ENCODE peak calls at places on chromosome 5, in five cellular contexts. I, V, S, T and P are unnamed samples.

GRCh38 chr5:140178082-140178410 is 3.1 kb downstream of the CYSTM1 start:
- DNase-seq in I (no peak), V (no peak), S (no peak), T (no peak), P (no peak)

GRCh38 chr5:2748841-2749513 is 2.5 kb downstream of the IRX2 start:
- DNase-seq in I (no peak), V (no peak), S (no peak), T (no peak), P (no peak)

GRCh38 chr5:133882801-133883200 is 85.6 kb downstream of the C5orf15 start:
- DNase-seq in I (no peak), V (no peak), S (no peak), T (no peak), P (peak)

GRCh38 chr5:43661102-43661501 is 58.1 kb downstream of the NNT start:
- DNase-seq in I (peak), V (no peak), S (no peak), T (no peak), P (peak)

GRCh38 chr5:40221796-40222195 is 457.9 kb upstream of the PTGER4 start:
- DNase-seq in I (peak), V (no peak), S (no peak), T (no peak), P (no peak)

GRCh38 chr5:32458799-32459400 is 14.4 kb upstream of the ZFR start:
- DNase-seq in I (no peak), V (no peak), S (no peak), T (no peak), P (no peak)

GRCh38 chr5:140926211-140926902 is at the start of gene PCDHAC1:
- DNase-seq in I (peak), V (no peak), S (no peak), T (peak), P (peak)

GRCh38 chr5:118326496-118327045 is 661.8 kb downstream of the DTWD2 start:
- DNase-seq in I (peak), V (no peak), S (no peak), T (no peak), P (no peak)

GRCh38 chr5:178418471-178419010 is 171.7 kb downstream of the COL23A1 start:
- DNase-seq in I (no peak), V (no peak), S (no peak), T (no peak), P (no peak)

GRCh38 chr5:143582869-143583268 is 179.4 kb upstream of the NR3C1 start:
- DNase-seq in I (peak), V (no peak), S (no peak), T (no peak), P (no peak)

GRCh38 chr5:109121225-109121624 is 288.5 kb downstream of the PJA2 start:
- DNase-seq in I (no peak), V (no peak), S (no peak), T (no peak), P (no peak)

GRCh38 chr5:77129386-77129785 is 42.3 kb upstream of the ZBED3 start:
- DNase-seq in I (peak), V (no peak), S (no peak), T (no peak), P (peak)

GRCh38 chr5:145495741-145496140 is 339.4 kb downstream of the PRELID2 start:
- DNase-seq in I (peak), V (no peak), S (no peak), T (no peak), P (no peak)

GRCh38 chr5:142115937-142116614 is 7.5 kb downstream of the NDFIP1 start:
- DNase-seq in I (peak), V (no peak), S (no peak), T (no peak), P (no peak)

GRCh38 chr5:119302916-119303897 is 52.6 kb upstream of the TNFAIP8 start:
- DNase-seq in I (peak), V (no peak), S (no peak), T (no peak), P (no peak)

GRCh38 chr5:99004960-99005359 is 76.2 kb upstream of the CHD1 start:
- DNase-seq in I (no peak), V (peak), S (no peak), T (no peak), P (no peak)

GRCh38 chr5:979100-979817 is 29.3 kb upstream of the NKD2 start:
- DNase-seq in I (no peak), V (no peak), S (no peak), T (no peak), P (no peak)

GRCh38 chr5:40367260-40367659 is 312.5 kb upstream of the PTGER4 start:
- DNase-seq in I (peak), V (no peak), S (no peak), T (no peak), P (no peak)

GRCh38 chr5:28084069-28084468 is 1045.7 kb upstream of the CDH9 start:
- DNase-seq in I (no peak), V (no peak), S (no peak), T (no peak), P (no peak)

GRCh38 chr5:180155331-180155881 is 53.6 kb downstream of the RASGEF1C start:
- DNase-seq in I (no peak), V (no peak), S (no peak), T (no peak), P (no peak)

GRCh38 chr5:73768-74502 is 18.0 kb upstream of the PLEKHG4B start:
- DNase-seq in I (no peak), V (no peak), S (no peak), T (no peak), P (no peak)

GRCh38 chr5:160616712-160617497 is 195.2 kb downstream of the PTTG1 start:
- DNase-seq in I (no peak), V (no peak), S (no peak), T (no peak), P (no peak)

GRCh38 chr5:82669720-82670119 is 391.6 kb upstream of the RPS23 start:
- DNase-seq in I (no peak), V (no peak), S (no peak), T (no peak), P (no peak)

GRCh38 chr5:175569701-175570100 is 88.2 kb upstream of the HRH2 start:
- DNase-seq in I (no peak), V (no peak), S (no peak), T (no peak), P (no peak)

GRCh38 chr5:40622463-40623252 is 57.1 kb upstream of the PTGER4 start:
- DNase-seq in I (no peak), V (no peak), S (no peak), T (no peak), P (no peak)

GRCh38 chr5:161400583-161400982 is 145.9 kb downstream of the GABRB2 start:
- DNase-seq in I (no peak), V (no peak), S (no peak), T (no peak), P (no peak)

GRCh38 chr5:121693864-121694263 is 157.8 kb upstream of the FTMT start:
- DNase-seq in I (peak), V (no peak), S (no peak), T (no peak), P (no peak)

GRCh38 chr5:106292654-106293053 is 1378.1 kb downstream of the EFNA5 start:
- DNase-seq in I (peak), V (no peak), S (no peak), T (no peak), P (no peak)

GRCh38 chr5:95892784-95893354 is 68.8 kb downstream of the ELL2 start:
- DNase-seq in I (peak), V (no peak), S (no peak), T (no peak), P (peak)
- TF ChIP-seq CTCF in I (peak), V (peak), S (peak), T (peak), P (peak)

DNA sequence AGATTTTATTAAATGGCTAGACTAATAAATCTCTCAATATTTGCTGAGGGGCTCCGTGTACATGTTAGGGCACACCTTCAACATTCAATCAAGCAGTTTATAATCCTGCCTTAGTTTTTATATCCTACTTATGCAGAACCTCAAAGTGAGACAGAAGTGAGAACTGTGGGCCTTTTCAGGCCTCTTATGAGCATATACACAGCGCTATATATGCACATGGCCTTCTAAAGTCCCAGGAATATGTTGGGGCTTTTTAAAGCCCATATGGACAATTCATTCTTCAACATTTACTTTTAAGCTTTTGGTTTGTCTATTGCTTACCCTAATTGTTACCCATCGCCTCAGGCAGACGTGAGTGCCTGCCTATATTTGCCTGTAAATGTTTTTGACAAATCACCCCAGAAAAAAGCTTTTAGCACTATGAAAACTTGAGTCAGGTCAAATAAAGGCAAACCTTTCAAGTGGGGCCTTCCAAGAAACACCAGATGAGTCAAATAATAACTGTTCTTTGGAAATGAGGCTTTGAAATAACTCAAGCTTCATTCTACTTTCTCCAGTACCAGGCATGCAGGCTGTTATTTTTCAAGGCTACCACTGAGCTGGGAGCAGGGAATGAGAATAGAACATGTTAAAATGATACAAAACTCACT is 58.2 kb downstream of the ESM1 start:
- DNase-seq in I (no peak), V (no peak), S (no peak), T (no peak), P (no peak)
- H3K4me3 ChIP-seq in I (no peak), V (no peak), S (no peak), T (no peak), P (no peak)

GRCh38 chr5:7869474-7870136 is 657 bp downstream of the MTRR start:
- DNase-seq in I (peak), V (no peak), S (no peak), T (peak), P (no peak)

GRCh38 chr5:7868773-7869473 is at the start of the genes FASTKD3 and MTRR:
- DNase-seq in I (peak), V (peak), S (peak), T (peak), P (peak)

GRCh38 chr5:7873216-7873615 is 4.3 kb downstream of the MTRR start:
- DNase-seq in I (no peak), V (no peak), S (no peak), T (no peak), P (no peak)

GRCh38 chr5:7872517-7873149 is 3.7 kb downstream of the MTRR start:
- DNase-seq in I (no peak), V (no peak), S (no peak), T (no peak), P (no peak)

DNA sequence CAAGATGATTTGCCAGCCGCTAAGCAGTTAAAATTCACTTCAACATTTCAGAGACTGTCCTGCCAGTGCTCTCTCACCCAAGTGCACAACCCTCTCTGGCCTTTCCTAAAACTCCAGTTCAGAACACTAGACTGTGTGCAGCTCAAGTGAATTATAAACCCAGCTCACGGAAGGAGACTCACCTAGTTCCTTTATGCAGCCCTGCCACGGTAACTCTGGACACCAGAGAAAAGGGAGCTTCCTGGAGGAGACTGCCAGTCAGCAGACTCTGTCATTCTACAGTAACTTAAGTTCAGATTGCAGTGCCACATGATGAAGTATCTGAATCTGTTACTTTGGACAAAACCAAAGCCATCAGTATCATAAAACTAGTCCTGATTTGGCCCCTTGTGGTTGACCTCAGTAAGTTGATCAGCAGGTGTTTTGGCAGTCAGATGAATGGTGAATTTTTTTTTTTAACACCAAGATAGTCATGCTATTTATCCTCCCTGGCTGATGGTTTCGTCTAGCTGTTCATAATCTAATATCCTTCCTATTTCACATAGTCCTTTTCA is 2.7 kb downstream of the MTRR start:
- DNase-seq in I (no peak), V (no peak), S (no peak), T (no peak), P (no peak)
- TF ChIP-seq CTCF in I (no peak), V (no peak), S (no peak), T (no peak), P (no peak)

DNA sequence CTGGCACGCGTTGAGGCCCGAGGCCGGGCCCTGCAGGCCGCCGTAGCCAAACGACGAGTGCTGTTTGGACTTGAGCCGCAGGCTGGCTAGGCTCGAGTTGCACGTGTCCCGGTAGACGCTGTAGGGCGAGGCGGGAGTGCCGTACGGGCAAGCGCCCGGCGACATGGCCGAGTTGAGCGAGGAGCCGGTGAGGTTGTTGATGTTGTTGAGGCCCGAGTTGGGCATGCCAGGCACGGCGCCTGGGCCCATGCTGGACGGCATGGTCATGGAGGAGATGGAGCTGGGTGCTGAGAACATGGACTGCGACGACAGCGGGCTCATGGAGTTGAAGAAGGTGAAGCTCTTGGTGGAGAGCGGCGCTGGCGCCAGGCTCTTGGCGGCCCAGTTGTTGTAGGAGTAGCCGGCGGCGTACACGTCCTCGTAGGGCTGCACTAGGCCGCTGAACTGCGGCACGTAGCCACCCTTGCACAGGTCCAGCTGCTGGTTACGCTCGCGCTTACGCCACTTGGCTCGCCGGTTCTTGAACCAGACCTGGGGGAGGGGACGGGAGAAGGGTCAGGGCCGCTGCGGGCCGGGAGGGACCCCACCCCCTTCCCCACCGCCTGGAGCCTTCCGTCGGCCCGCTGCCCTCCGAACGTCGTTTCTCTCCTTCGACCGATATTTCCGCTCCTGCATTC is 5.1 kb downstream of the PITX1 start:
- DNase-seq in I (no peak), V (no peak), S (no peak), T (peak), P (no peak)
- H3K4me3 ChIP-seq in I (no peak), V (no peak), S (no peak), T (no peak), P (no peak)

DNA sequence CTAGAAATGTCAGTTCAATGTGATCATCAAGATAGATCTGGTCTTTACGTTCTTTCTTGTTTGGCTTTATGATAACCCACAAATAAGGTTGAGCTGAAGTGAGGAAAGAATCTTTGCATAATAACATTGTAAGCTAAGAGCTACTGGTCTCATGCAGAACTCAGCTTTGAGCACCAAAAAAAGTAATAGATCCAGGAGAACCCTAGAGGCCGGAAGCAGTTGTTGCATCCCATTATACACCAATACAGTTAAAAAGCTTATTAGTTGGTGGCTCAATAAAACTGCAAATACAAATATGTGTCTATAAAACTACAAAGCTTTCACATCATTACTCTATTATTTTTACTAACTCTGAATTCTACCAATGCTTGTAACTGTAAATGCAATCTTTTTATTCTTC is 85.5 kb upstream of the NUDT12 start:
- DNase-seq in I (no peak), V (no peak), S (no peak), T (no peak), P (no peak)
- TF ChIP-seq CTCF in I (peak), V (peak), S (no peak), T (no peak), P (peak)

GRCh38 chr5:126525630-126526245 is 69.3 kb downstream of the ALDH7A1 start:
- DNase-seq in I (peak), V (no peak), S (peak), T (peak), P (peak)
- H3K4me3 ChIP-seq in I (no peak), V (no peak), S (no peak), T (no peak), P (no peak)

DNA sequence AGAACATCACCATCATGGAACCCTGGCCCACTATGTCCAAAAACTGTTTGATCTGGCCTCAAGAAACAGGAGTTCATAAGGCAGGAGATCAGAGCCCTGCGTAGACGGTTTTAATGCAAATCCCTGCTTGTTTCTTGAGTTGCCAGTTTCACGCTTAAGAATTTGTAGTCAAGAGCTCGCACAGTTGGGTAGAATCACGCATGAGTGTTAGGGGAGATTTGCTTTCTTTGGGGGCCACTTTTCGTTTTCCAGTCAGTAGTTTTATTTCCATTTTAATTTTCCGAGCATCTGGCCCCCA is 6.7 kb upstream of the C5orf58 start:
- DNase-seq in I (no peak), V (no peak), S (no peak), T (no peak), P (no peak)
- TF ChIP-seq CTCF in I (no peak), V (no peak), S (no peak), T (no peak), P (no peak)

DNA sequence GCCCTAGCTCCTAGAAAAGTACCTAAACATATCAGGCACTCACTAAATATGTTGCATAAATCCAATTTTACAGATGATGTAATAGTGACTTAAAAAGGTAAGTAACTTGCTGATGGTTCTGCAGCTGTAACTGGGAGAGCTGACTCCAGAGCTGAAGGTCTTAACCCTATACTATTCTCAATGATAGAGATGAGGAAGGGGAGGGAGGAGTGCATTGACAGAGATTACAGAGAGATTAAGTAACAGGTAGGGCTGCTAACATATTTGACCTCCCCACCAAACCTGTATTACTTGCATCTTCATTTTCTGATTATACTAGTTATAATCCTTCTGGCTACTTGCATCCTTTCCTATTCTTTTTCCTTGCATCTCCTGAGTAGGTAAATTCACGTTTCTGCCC is 255.4 kb upstream of the EFNA5 start:
- DNase-seq in I (no peak), V (no peak), S (no peak), T (no peak), P (no peak)
- H3K4me3 ChIP-seq in I (no peak), V (no peak), S (no peak), T (no peak), P (no peak)